ENCODE peak calls at places on chromosomes 7 and 10, in four cellular contexts. One of them, this sample, is unnamed.

GRCh38 chr7:73828107-73828803 is 2.5 kb upstream of the CLDN4 start:
- DNase-seq in H1: no peak
- DNase-seq in IMR-90: peak
- DNase-seq in H9: no peak
- DNase-seq in this sample: peak

GRCh38 chr10:76911184-76911583 is 726.4 kb downstream of the KCNMA1 start:
- DNase-seq in H1: no peak
- DNase-seq in IMR-90: no peak
- DNase-seq in H9: no peak
- DNase-seq in this sample: no peak

GRCh38 chr10:132148261-132149251 is 38.2 kb upstream of the DPYSL4 start:
- DNase-seq in H1: no peak
- DNase-seq in IMR-90: no peak
- DNase-seq in H9: no peak
- DNase-seq in this sample: no peak

GRCh38 chr10:50624154-50624865 is 554 bp upstream of the SGMS1 start:
- DNase-seq in H1: peak
- DNase-seq in IMR-90: peak
- DNase-seq in H9: peak
- DNase-seq in this sample: peak

GRCh38 chr10:121303273-121303890 is 294.9 kb downstream of the FGFR2 start:
- DNase-seq in H1: no peak
- DNase-seq in IMR-90: no peak
- DNase-seq in H9: no peak
- DNase-seq in this sample: no peak

GRCh38 chr10:14649739-14650138 is 125.0 kb downstream of the FAM107B start:
- DNase-seq in H1: no peak
- DNase-seq in IMR-90: no peak
- DNase-seq in H9: no peak
- DNase-seq in this sample: no peak

GRCh38 chr10:61271127-61271780 is 181.9 kb downstream of the TMEM26 start:
- DNase-seq in H1: no peak
- DNase-seq in IMR-90: peak
- DNase-seq in H9: no peak
- DNase-seq in this sample: peak

GRCh38 chr10:14389981-14390590 is 59.4 kb upstream of the FRMD4A start:
- DNase-seq in H1: no peak
- DNase-seq in IMR-90: no peak
- DNase-seq in H9: no peak
- DNase-seq in this sample: no peak

GRCh38 chr7:30917216-30917893 is 5.7 kb downstream of the AQP1 start:
- DNase-seq in H1: no peak
- DNase-seq in IMR-90: no peak
- DNase-seq in H9: no peak
- DNase-seq in this sample: no peak

GRCh38 chr7:151115121-151115835 is 29.0 kb downstream of the AGAP3 start:
- DNase-seq in H1: no peak
- DNase-seq in IMR-90: peak
- DNase-seq in H9: no peak
- DNase-seq in this sample: peak

GRCh38 chr10:90718185-90718584 is 139.7 kb downstream of the HTR7 start:
- DNase-seq in H1: no peak
- DNase-seq in IMR-90: no peak
- DNase-seq in H9: no peak
- DNase-seq in this sample: no peak

GRCh38 chr7:121394709-121395140 is 1.4 kb downstream of the FAM3C start:
- DNase-seq in H1: no peak
- DNase-seq in IMR-90: no peak
- DNase-seq in H9: no peak
- DNase-seq in this sample: no peak

GRCh38 chr10:101595591-101596433 is 7.7 kb downstream of the DPCD start:
- DNase-seq in H1: no peak
- DNase-seq in IMR-90: no peak
- DNase-seq in H9: no peak
- DNase-seq in this sample: no peak

GRCh38 chr10:29470355-29470705 is 164.4 kb downstream of the SVIL start:
- DNase-seq in H1: peak
- DNase-seq in IMR-90: no peak
- DNase-seq in H9: peak
- DNase-seq in this sample: peak

GRCh38 chr10:100167521-100168312 is 18.1 kb downstream of the ERLIN1 start:
- DNase-seq in H1: no peak
- DNase-seq in IMR-90: no peak
- DNase-seq in H9: no peak
- DNase-seq in this sample: no peak

GRCh38 chr7:102322202-102322715 is 34.0 kb downstream of the SPDYE6 start:
- DNase-seq in H1: no peak
- DNase-seq in IMR-90: no peak
- DNase-seq in H9: no peak
- DNase-seq in this sample: no peak

GRCh38 chr10:83476211-83476610 is 663.1 kb upstream of the GHITM start:
- DNase-seq in H1: no peak
- DNase-seq in IMR-90: no peak
- DNase-seq in H9: no peak
- DNase-seq in this sample: no peak

GRCh38 chr7:2241580-2242540 is at the start of the genes MRM2 and NUDT1:
- DNase-seq in H1: no peak
- DNase-seq in IMR-90: peak
- DNase-seq in H9: peak
- DNase-seq in this sample: peak

GRCh38 chr7:29228289-29229011 is 33.9 kb downstream of the CHN2 start:
- DNase-seq in H1: no peak
- DNase-seq in IMR-90: no peak
- DNase-seq in H9: no peak
- DNase-seq in this sample: no peak

GRCh38 chr7:132489776-132490237 is 86.5 kb downstream of the PLXNA4 start:
- DNase-seq in H1: no peak
- DNase-seq in IMR-90: no peak
- DNase-seq in H9: no peak
- DNase-seq in this sample: peak

GRCh38 chr10:75544381-75544780 is 113.0 kb downstream of the LRMDA start:
- DNase-seq in H1: no peak
- DNase-seq in IMR-90: no peak
- DNase-seq in H9: no peak
- DNase-seq in this sample: no peak

GRCh38 chr10:19930936-19931859 is 115.0 kb downstream of the PLXDC2 start:
- DNase-seq in H1: no peak
- DNase-seq in IMR-90: peak
- DNase-seq in H9: no peak
- DNase-seq in this sample: peak

GRCh38 chr7:22433710-22434460 is 66.1 kb downstream of the STEAP1B start:
- DNase-seq in H1: peak
- DNase-seq in IMR-90: peak
- DNase-seq in H9: peak
- DNase-seq in this sample: peak

GRCh38 chr10:3467052-3467906 is 294.7 kb upstream of the PITRM1 start:
- DNase-seq in H1: peak
- DNase-seq in IMR-90: peak
- DNase-seq in H9: peak
- DNase-seq in this sample: peak

GRCh38 chr7:54397836-54398612 is 144.2 kb upstream of the VSTM2A start:
- DNase-seq in H1: no peak
- DNase-seq in IMR-90: no peak
- DNase-seq in H9: no peak
- DNase-seq in this sample: peak

DNA sequence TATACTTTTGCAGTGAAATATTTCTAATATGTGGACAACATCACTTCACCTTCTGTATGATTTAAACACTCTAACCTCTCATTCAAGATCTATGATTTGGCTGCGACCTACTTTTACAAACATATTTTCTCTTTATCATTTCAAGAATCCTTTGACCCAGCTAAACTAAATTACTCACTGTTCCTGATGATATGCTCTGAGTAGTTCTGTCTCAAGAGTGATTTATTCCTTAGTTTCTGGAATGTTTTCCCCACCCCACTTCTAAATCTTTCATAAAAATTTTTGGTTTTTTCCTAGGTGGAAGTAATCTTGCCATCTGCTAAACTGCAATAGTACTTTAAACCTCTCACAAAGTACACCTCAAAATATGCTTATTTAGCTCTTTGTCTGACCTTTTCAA is 170.8 kb downstream of the DNAJC1 start:
- DNase-seq in H1: no peak
- DNase-seq in IMR-90: no peak
- DNase-seq in H9: no peak
- DNase-seq in this sample: no peak
- H3K9ac ChIP-seq in H1: no peak
- H3K9ac ChIP-seq in IMR-90: no peak
- H3K9ac ChIP-seq in H9: no peak
- H3K9ac ChIP-seq in this sample: no peak

GRCh38 chr7:4808565-4808964 is 33.1 kb downstream of the AP5Z1 start:
- DNase-seq in H1: no peak
- DNase-seq in IMR-90: no peak
- DNase-seq in H9: peak
- DNase-seq in this sample: no peak

GRCh38 chr7:4805110-4805978 is 29.9 kb downstream of the AP5Z1 start:
- DNase-seq in H1: no peak
- DNase-seq in IMR-90: no peak
- DNase-seq in H9: no peak
- DNase-seq in this sample: no peak

GRCh38 chr7:4805979-4806290 is 30.5 kb downstream of the AP5Z1 start:
- DNase-seq in H1: no peak
- DNase-seq in IMR-90: no peak
- DNase-seq in H9: no peak
- DNase-seq in this sample: no peak

GRCh38 chr7:4807708-4808420 is 32.4 kb downstream of the AP5Z1 start:
- DNase-seq in H1: no peak
- DNase-seq in IMR-90: no peak
- DNase-seq in H9: no peak
- DNase-seq in this sample: peak

DNA sequence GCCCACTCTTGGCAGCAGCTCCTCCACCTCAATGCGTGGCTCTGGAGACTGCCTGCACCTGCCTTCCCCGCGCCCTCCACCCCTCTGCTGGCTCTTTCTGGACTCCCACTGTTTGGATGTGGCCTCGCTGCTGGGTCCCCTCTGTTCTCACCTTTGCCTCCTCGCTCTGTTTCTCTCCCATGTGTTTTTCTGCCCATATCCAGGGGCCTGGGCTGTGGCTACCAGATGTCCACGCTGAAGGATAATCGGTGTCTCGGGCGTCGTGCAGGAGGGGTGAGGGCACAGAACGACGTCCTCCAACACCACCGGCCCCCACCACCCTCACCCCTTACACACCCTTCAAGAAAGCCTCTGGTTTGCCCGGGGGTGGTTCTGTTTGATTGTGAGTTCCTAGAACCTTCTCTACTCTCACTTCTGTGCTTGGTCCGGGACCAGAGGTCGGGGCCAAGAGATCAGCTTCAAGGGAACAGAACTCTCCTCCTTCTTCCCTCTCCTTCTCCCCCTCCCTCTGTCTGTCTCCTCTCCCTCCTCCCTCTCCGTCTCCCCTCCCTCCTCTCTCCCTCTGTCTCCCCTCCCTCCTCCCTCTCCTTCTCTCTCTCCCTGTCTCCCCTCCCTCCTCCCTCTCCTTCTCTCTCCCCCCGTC is 31.7 kb downstream of the AP5Z1 start:
- DNase-seq in H1: no peak
- DNase-seq in IMR-90: no peak
- DNase-seq in H9: peak
- DNase-seq in this sample: no peak
- H3K23ac ChIP-seq in H1: no peak
- H3K23ac ChIP-seq in IMR-90: no peak
- H3K23ac ChIP-seq in H9: no peak
- H3K23ac ChIP-seq in this sample: no peak

DNA sequence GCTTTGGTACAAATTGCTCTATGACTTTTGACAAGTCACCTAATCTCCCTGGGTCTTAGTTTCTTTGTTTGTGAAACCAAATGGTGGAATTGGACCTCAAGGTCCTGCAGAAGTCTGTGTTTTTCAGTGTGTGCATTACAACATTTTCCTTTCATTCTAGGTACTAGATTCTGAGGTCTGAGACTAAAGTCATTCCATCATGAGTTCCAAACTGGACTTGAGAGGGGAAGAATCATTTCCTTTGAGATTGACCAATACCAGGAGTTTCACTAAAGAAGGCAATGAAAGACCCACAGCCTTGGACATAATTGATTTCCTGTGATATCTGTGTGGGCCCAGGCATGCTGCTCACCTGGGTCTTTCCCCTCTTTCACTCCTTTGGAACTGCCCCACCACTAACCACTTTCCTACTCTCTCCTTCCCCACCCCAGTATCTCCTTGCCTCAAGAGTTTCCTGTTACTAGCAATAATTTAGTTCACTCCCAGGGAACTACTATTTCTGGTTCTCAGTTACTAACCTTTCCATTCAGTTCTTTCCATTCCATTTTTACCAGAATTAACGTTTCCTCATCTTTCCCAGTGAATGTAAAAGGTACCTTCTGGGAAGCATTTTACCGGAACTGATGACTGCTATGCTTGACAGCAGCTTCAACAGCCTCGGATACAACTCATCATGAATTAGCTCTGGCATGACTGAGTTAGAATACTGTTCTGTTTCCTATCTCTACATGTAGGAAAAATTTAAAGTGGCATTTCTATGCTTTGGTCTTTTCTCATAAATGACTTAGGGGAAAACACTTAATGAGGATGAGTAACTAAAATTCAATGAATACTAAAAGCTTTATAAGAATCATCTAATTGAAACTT is 18.4 kb downstream of the TAS2R41 start:
- DNase-seq in H1: no peak
- DNase-seq in IMR-90: no peak
- DNase-seq in H9: no peak
- DNase-seq in this sample: no peak
- H4K5ac ChIP-seq in H1: no peak
- H4K5ac ChIP-seq in IMR-90: no peak
- H4K5ac ChIP-seq in H9: no peak
- H4K5ac ChIP-seq in this sample: no peak

DNA sequence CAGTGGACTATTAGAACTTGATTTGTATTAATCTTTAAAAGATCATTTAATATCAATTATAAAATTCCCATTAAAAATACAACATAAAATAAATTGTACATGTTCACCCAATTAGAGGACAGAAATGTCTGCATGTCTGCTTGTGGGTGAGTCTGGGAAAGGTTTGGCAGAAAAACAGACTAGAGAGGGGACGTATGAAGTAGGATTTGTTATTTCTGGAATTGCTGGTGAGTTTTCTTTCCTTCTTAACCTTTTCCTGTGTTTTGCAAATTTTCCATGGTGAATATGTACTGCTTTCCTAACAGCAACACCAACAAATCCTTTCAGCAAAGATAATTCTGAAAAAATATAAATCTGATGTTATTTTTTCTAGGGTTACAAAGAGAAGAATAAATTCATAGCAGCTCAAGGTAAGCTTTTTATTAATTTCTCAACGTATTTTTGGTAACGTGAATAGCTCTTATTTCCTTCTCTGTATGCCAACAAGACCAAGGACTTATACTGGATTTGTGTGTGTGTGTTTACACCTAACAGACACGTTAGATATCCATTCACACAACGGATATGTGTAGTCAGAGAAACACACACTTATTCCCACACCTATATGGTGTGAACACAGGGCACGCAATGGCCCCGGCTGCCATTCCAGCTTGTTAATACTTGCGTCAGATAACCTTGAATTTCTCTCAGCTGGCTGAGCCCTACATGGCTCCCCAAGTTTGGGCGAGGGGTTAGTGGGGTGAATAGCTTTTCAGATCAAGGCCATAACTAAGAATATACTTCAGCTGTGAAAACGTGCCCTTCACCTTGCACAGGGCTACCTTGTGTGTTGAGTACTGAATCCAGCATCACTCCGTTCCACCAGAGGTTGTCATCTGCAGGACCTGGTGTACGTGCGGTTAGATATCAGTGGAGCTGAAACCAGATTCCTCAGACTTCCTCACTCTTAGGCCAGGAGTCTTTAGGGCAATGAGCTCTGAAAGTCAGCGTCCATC is 64.6 kb downstream of the MKI67 start:
- DNase-seq in H1: no peak
- DNase-seq in IMR-90: no peak
- DNase-seq in H9: no peak
- DNase-seq in this sample: no peak
- H3K9ac ChIP-seq in H1: no peak
- H3K9ac ChIP-seq in IMR-90: no peak
- H3K9ac ChIP-seq in H9: no peak
- H3K9ac ChIP-seq in this sample: no peak

This sample was measured in mesendoderm.